ENCODE peak calls at places on chromosomes 1 and 21, in eight cellular contexts. W is lung; P is stromal cell of bone marrow; F is H9; G is activated CD8-positive, alpha-beta memory T cell treated with anti-CD3 and anti-CD28 coated beads for 4 hours; I is GM23248; Q is mesendoderm; H is left ventricle myocardium superior. L is an unnamed sample.
A peak's percentile ranks its signal among the peaks of the same experiment; 100 is the strongest.

GRCh38 chr21:43639470-43640178 is 19.7 kb downstream of the HSF2BP start:
- DNase-seq in W (peak; percentile 28), P (peak; percentile 20), F (no peak), G (no peak), I (peak; percentile 81), Q (no peak), H (no peak), L (no peak)

GRCh38 chr1:208113036-208113435 is 131.1 kb downstream of the PLXNA2 start:
- DNase-seq in W (no peak), P (no peak), F (no peak), G (no peak), I (no peak), Q (peak; percentile 55), H (no peak), L (no peak)

GRCh38 chr1:223714849-223715709 is 2.7 kb downstream of the CAPN2 start:
- DNase-seq in W (no peak), P (peak; percentile 73), F (no peak), G (no peak), I (peak; percentile 89), Q (peak; percentile 94), H (no peak), L (no peak)

GRCh38 chr1:9182784-9183257 is 51.8 kb upstream of the H6PD start:
- DNase-seq in W (no peak), P (no peak), F (no peak), G (no peak), I (peak; percentile 46), Q (no peak), H (no peak), L (no peak)

GRCh38 chr1:239816090-239816812 is 275.4 kb upstream of the FMN2 start:
- DNase-seq in W (peak; percentile 63), P (peak; percentile 47), F (peak; percentile 78), G (no peak), I (peak; percentile 62), Q (peak; percentile 92), H (no peak), L (no peak)

GRCh38 chr1:66371233-66372005 is 162.5 kb upstream of the SGIP1 start:
- DNase-seq in W (no peak), P (no peak), F (no peak), G (no peak), I (peak; percentile 88), Q (peak; percentile 22), H (no peak), L (no peak)

GRCh38 chr1:161019767-161020572 is 982 bp downstream of the F11R start:
- DNase-seq in W (no peak), P (no peak), F (no peak), G (no peak), I (peak; percentile 19), Q (peak; percentile 71), H (no peak), L (no peak)

GRCh38 chr1:244918422-244919319 is 54.3 kb upstream of the HNRNPU start:
- DNase-seq in W (peak; percentile 31), P (no peak), F (no peak), G (peak; percentile 50), I (peak; percentile 59), Q (peak; percentile 22), H (peak; percentile 74), L (peak; percentile 69)

GRCh38 chr1:225651872-225652725 is 824 bp downstream of the ENAH start:
- DNase-seq in W (no peak), P (no peak), F (no peak), G (no peak), I (peak; percentile 55), Q (peak; percentile 87), H (no peak), L (no peak)

GRCh38 chr21:41750051-41750450 is 16.8 kb downstream of the RIPK4 start:
- DNase-seq in W (no peak), P (no peak), F (no peak), G (no peak), I (peak; percentile 66), Q (no peak), H (no peak), L (no peak)

GRCh38 chr1:219812491-219813221 is 115.7 kb downstream of the SLC30A10 start:
- DNase-seq in W (no peak), P (peak; percentile 49), F (peak; percentile 77), G (no peak), I (peak; percentile 86), Q (peak; percentile 89), H (no peak), L (no peak)

GRCh38 chr1:5286244-5286643 is 631.8 kb downstream of the AJAP1 start:
- DNase-seq in W (no peak), P (no peak), F (no peak), G (no peak), I (no peak), Q (no peak), H (no peak), L (peak; percentile 33)

GRCh38 chr21:14995695-14996490 is 68.9 kb downstream of the NRIP1 start:
- DNase-seq in W (no peak), P (no peak), F (no peak), G (no peak), I (peak; percentile 45), Q (peak; percentile 66), H (no peak), L (no peak)

GRCh38 chr1:9315411-9316079 is 22.9 kb downstream of the SPSB1 start:
- DNase-seq in W (no peak), P (no peak), F (no peak), G (no peak), I (peak; percentile 95), Q (no peak), H (no peak), L (peak; percentile 31)

GRCh38 chr1:20359451-20360330 is 69.0 kb downstream of the VWA5B1 start:
- DNase-seq in W (no peak), P (no peak), F (no peak), G (no peak), I (no peak), Q (no peak), H (no peak), L (peak; percentile 44)

GRCh38 chr1:209383422-209383821 is 200.1 kb upstream of the CAMK1G start:
- DNase-seq in W (no peak), P (no peak), F (no peak), G (no peak), I (no peak), Q (no peak), H (no peak), L (no peak)

GRCh38 chr1:203264052-203264501 is 34.6 kb upstream of the CHIT1 start:
- DNase-seq in W (no peak), P (no peak), F (no peak), G (no peak), I (peak; percentile 57), Q (no peak), H (no peak), L (no peak)

GRCh38 chr21:43369124-43369523 is 57.8 kb downstream of the SIK1 start:
- DNase-seq in W (no peak), P (no peak), F (no peak), G (no peak), I (peak; percentile 95), Q (no peak), H (no peak), L (no peak)

GRCh38 chr1:231724876-231725647 is 98.5 kb downstream of the DISC1 start:
- DNase-seq in W (peak; percentile 31), P (peak; percentile 38), F (peak; percentile 77), G (no peak), I (peak; percentile 59), Q (peak; percentile 93), H (peak; percentile 29), L (no peak)

GRCh38 chr1:228063251-228064191 is 19.0 kb upstream of the ARF1 start:
- DNase-seq in W (no peak), P (no peak), F (no peak), G (no peak), I (no peak), Q (no peak), H (no peak), L (no peak)

GRCh38 chr1:171841931-171842723 is 829 bp downstream of the DNM3 start:
- DNase-seq in W (no peak), P (no peak), F (peak; percentile 42), G (no peak), I (peak; percentile 38), Q (peak; percentile 49), H (peak; percentile 27), L (peak; percentile 5)

GRCh38 chr1:8006037-8006963 is 19.8 kb downstream of the ERRFI1 start:
- DNase-seq in W (no peak), P (no peak), F (no peak), G (no peak), I (no peak), Q (no peak), H (no peak), L (no peak)

GRCh38 chr1:99675292-99675691 is 29.4 kb downstream of the PALMD start:
- DNase-seq in W (no peak), P (no peak), F (no peak), G (no peak), I (no peak), Q (no peak), H (no peak), L (no peak)

GRCh38 chr1:184821658-184822057 is 67.0 kb upstream of the EDEM3 start:
- DNase-seq in W (no peak), P (no peak), F (no peak), G (no peak), I (no peak), Q (no peak), H (no peak), L (no peak)

GRCh38 chr1:50774759-50775351 is 185.2 kb downstream of the FAF1 start:
- DNase-seq in W (no peak), P (peak; percentile 49), F (no peak), G (no peak), I (peak; percentile 80), Q (peak; percentile 64), H (no peak), L (no peak)

GRCh38 chr1:14733053-14733778 is 134.7 kb downstream of the KAZN start:
- DNase-seq in W (no peak), P (peak; percentile 36), F (peak; percentile 88), G (no peak), I (peak; percentile 43), Q (peak; percentile 92), H (no peak), L (no peak)

GRCh38 chr1:47839460-47839760 is 157.8 kb downstream of the TRABD2B start:
- DNase-seq in W (no peak), P (no peak), F (no peak), G (no peak), I (no peak), Q (no peak), H (no peak), L (no peak)

GRCh38 chr1:172717722-172718455 is 59.0 kb downstream of the FASLG start:
- DNase-seq in W (no peak), P (no peak), F (no peak), G (no peak), I (peak; percentile 40), Q (no peak), H (no peak), L (no peak)

GRCh38 chr1:66381626-66382275 is 152.2 kb upstream of the SGIP1 start:
- DNase-seq in W (no peak), P (no peak), F (no peak), G (no peak), I (no peak), Q (no peak), H (no peak), L (no peak)

GRCh38 chr1:214143015-214143775 is 137.8 kb upstream of the SMYD2 start:
- DNase-seq in W (no peak), P (no peak), F (no peak), G (no peak), I (no peak), Q (peak; percentile 45), H (no peak), L (no peak)

GRCh38 chr1:155016231-155016831 is 13.7 kb downstream of the ZBTB7B start:
- DNase-seq in W (no peak), P (no peak), F (no peak), G (no peak), I (no peak), Q (no peak), H (peak; percentile 36), L (no peak)

GRCh38 chr1:225467193-225468020 is 39.6 kb upstream of the LBR start:
- DNase-seq in W (peak; percentile 75), P (no peak), F (no peak), G (peak; percentile 57), I (no peak), Q (no peak), H (peak; percentile 76), L (peak; percentile 73)

GRCh38 chr1:12554521-12555305 is 63.3 kb downstream of the DHRS3 start:
- DNase-seq in W (no peak), P (no peak), F (no peak), G (no peak), I (no peak), Q (no peak), H (no peak), L (no peak)

GRCh38 chr1:20323613-20323920 is 32.9 kb downstream of the VWA5B1 start:
- DNase-seq in W (no peak), P (no peak), F (no peak), G (no peak), I (peak; percentile 26), Q (no peak), H (no peak), L (no peak)